ENCODE peak calls at places on chromosomes 12 and 14, in ten cellular contexts. One of them, this sample, is unnamed. For H3K4me1, the result is how much of the 10 kb centered on the place peaks cover.

GRCh38 chr12:113476093-113476986 is 4.7 kb upstream of the LHX5 start:
- DNase-seq in esophagus muscularis mucosa: no peak
- DNase-seq in iPS DF 6.9: no peak
- DNase-seq in GM23248: no peak
- DNase-seq in endodermal cell: peak
- DNase-seq in lung: no peak
- DNase-seq in right lobe of liver: no peak
- DNase-seq in astrocyte: no peak
- DNase-seq in colonic mucosa: no peak
- DNase-seq in CD8-positive, alpha-beta memory T cell: no peak
- DNase-seq in this sample: no peak

GRCh38 chr12:42360747-42361403 is 34.9 kb downstream of the PPHLN1 start:
- DNase-seq in GM23248: peak
- DNase-seq in colonic mucosa: no peak
- DNase-seq in lung: no peak
- DNase-seq in endodermal cell: no peak
- DNase-seq in astrocyte: no peak
- DNase-seq in iPS DF 6.9: no peak
- DNase-seq in esophagus muscularis mucosa: no peak
- DNase-seq in right lobe of liver: no peak
- DNase-seq in CD8-positive, alpha-beta memory T cell: no peak
- DNase-seq in this sample: no peak

GRCh38 chr12:115155665-115156645 is 472.0 kb upstream of the TBX3 start:
- DNase-seq in esophagus muscularis mucosa: peak
- DNase-seq in lung: no peak
- DNase-seq in endodermal cell: no peak
- DNase-seq in right lobe of liver: no peak
- DNase-seq in iPS DF 6.9: no peak
- DNase-seq in GM23248: peak
- DNase-seq in CD8-positive, alpha-beta memory T cell: no peak
- DNase-seq in colonic mucosa: no peak
- DNase-seq in astrocyte: peak
- DNase-seq in this sample: no peak

GRCh38 chr12:100267603-100268281 is 765 bp downstream of the SCYL2 start:
- DNase-seq in iPS DF 6.9: no peak
- DNase-seq in lung: peak
- DNase-seq in right lobe of liver: no peak
- DNase-seq in colonic mucosa: peak
- DNase-seq in endodermal cell: no peak
- DNase-seq in astrocyte: peak
- DNase-seq in GM23248: peak
- DNase-seq in esophagus muscularis mucosa: no peak
- DNase-seq in CD8-positive, alpha-beta memory T cell: peak
- DNase-seq in this sample: peak

GRCh38 chr14:104550340-104550848 is 29.2 kb upstream of the C14orf180 start:
- DNase-seq in colonic mucosa: no peak
- DNase-seq in esophagus muscularis mucosa: no peak
- DNase-seq in endodermal cell: peak
- DNase-seq in lung: no peak
- DNase-seq in right lobe of liver: no peak
- DNase-seq in iPS DF 6.9: no peak
- DNase-seq in GM23248: no peak
- DNase-seq in CD8-positive, alpha-beta memory T cell: peak
- DNase-seq in astrocyte: no peak
- DNase-seq in this sample: no peak

GRCh38 chr12:48356041-48356768 is 5.5 kb upstream of the ZNF641 start:
- DNase-seq in CD8-positive, alpha-beta memory T cell: no peak
- DNase-seq in GM23248: peak
- DNase-seq in right lobe of liver: no peak
- DNase-seq in iPS DF 6.9: no peak
- DNase-seq in colonic mucosa: no peak
- DNase-seq in esophagus muscularis mucosa: no peak
- DNase-seq in astrocyte: no peak
- DNase-seq in endodermal cell: no peak
- DNase-seq in lung: no peak
- DNase-seq in this sample: no peak

GRCh38 chr14:21275261-21275858 is 4.5 kb upstream of the RPGRIP1 start:
- DNase-seq in esophagus muscularis mucosa: no peak
- DNase-seq in lung: no peak
- DNase-seq in iPS DF 6.9: no peak
- DNase-seq in right lobe of liver: no peak
- DNase-seq in CD8-positive, alpha-beta memory T cell: no peak
- DNase-seq in colonic mucosa: no peak
- DNase-seq in endodermal cell: no peak
- DNase-seq in GM23248: no peak
- DNase-seq in astrocyte: no peak
- DNase-seq in this sample: no peak

GRCh38 chr14:63510538-63510937 is 32.6 kb downstream of the PPP2R5E start:
- DNase-seq in CD8-positive, alpha-beta memory T cell: no peak
- DNase-seq in endodermal cell: no peak
- DNase-seq in colonic mucosa: no peak
- DNase-seq in iPS DF 6.9: no peak
- DNase-seq in right lobe of liver: no peak
- DNase-seq in lung: no peak
- DNase-seq in astrocyte: peak
- DNase-seq in esophagus muscularis mucosa: no peak
- DNase-seq in GM23248: no peak
- DNase-seq in this sample: no peak

GRCh38 chr14:44353805-44354204 is 153.3 kb downstream of the FSCB start:
- DNase-seq in right lobe of liver: no peak
- DNase-seq in GM23248: no peak
- DNase-seq in esophagus muscularis mucosa: no peak
- DNase-seq in astrocyte: no peak
- DNase-seq in lung: no peak
- DNase-seq in iPS DF 6.9: no peak
- DNase-seq in colonic mucosa: no peak
- DNase-seq in endodermal cell: no peak
- DNase-seq in CD8-positive, alpha-beta memory T cell: no peak
- DNase-seq in this sample: no peak

GRCh38 chr12:104738371-104738710 is 219.7 kb downstream of the SLC41A2 start:
- DNase-seq in endodermal cell: no peak
- DNase-seq in esophagus muscularis mucosa: no peak
- DNase-seq in colonic mucosa: no peak
- DNase-seq in CD8-positive, alpha-beta memory T cell: no peak
- DNase-seq in right lobe of liver: no peak
- DNase-seq in iPS DF 6.9: no peak
- DNase-seq in astrocyte: no peak
- DNase-seq in lung: no peak
- DNase-seq in GM23248: no peak
- DNase-seq in this sample: no peak

GRCh38 chr12:47841506-47841905 is 21.8 kb upstream of the HDAC7 start:
- DNase-seq in endodermal cell: no peak
- DNase-seq in colonic mucosa: no peak
- DNase-seq in iPS DF 6.9: no peak
- DNase-seq in right lobe of liver: no peak
- DNase-seq in esophagus muscularis mucosa: no peak
- DNase-seq in GM23248: no peak
- DNase-seq in CD8-positive, alpha-beta memory T cell: no peak
- DNase-seq in astrocyte: no peak
- DNase-seq in lung: no peak
- DNase-seq in this sample: no peak

GRCh38 chr14:91048676-91049075 is 11.8 kb downstream of the RPS6KA5 start:
- DNase-seq in esophagus muscularis mucosa: no peak
- DNase-seq in endodermal cell: no peak
- DNase-seq in colonic mucosa: no peak
- DNase-seq in lung: no peak
- DNase-seq in right lobe of liver: no peak
- DNase-seq in iPS DF 6.9: no peak
- DNase-seq in CD8-positive, alpha-beta memory T cell: no peak
- DNase-seq in GM23248: no peak
- DNase-seq in astrocyte: no peak
- DNase-seq in this sample: no peak

GRCh38 chr12:53201170-53201541 is 5.9 kb downstream of the ITGB7 start:
- DNase-seq in astrocyte: peak
- DNase-seq in colonic mucosa: no peak
- DNase-seq in iPS DF 6.9: no peak
- DNase-seq in lung: no peak
- DNase-seq in esophagus muscularis mucosa: no peak
- DNase-seq in GM23248: no peak
- DNase-seq in CD8-positive, alpha-beta memory T cell: no peak
- DNase-seq in right lobe of liver: no peak
- DNase-seq in endodermal cell: no peak
- DNase-seq in this sample: no peak

GRCh38 chr12:53200107-53200457 is 7.0 kb downstream of the ITGB7 start:
- DNase-seq in right lobe of liver: no peak
- DNase-seq in endodermal cell: no peak
- DNase-seq in astrocyte: no peak
- DNase-seq in iPS DF 6.9: no peak
- DNase-seq in GM23248: no peak
- DNase-seq in CD8-positive, alpha-beta memory T cell: no peak
- DNase-seq in lung: no peak
- DNase-seq in colonic mucosa: no peak
- DNase-seq in esophagus muscularis mucosa: no peak
- DNase-seq in this sample: no peak

GRCh38 chr12:53198470-53199110 is 8.5 kb downstream of the ITGB7 start:
- DNase-seq in colonic mucosa: no peak
- DNase-seq in GM23248: no peak
- DNase-seq in iPS DF 6.9: no peak
- DNase-seq in CD8-positive, alpha-beta memory T cell: no peak
- DNase-seq in esophagus muscularis mucosa: no peak
- DNase-seq in endodermal cell: no peak
- DNase-seq in astrocyte: no peak
- DNase-seq in lung: no peak
- DNase-seq in right lobe of liver: no peak
- DNase-seq in this sample: no peak

GRCh38 chr12:53200458-53201169 is 6.4 kb downstream of the ITGB7 start:
- DNase-seq in colonic mucosa: no peak
- DNase-seq in right lobe of liver: no peak
- DNase-seq in iPS DF 6.9: no peak
- DNase-seq in GM23248: no peak
- DNase-seq in esophagus muscularis mucosa: no peak
- DNase-seq in astrocyte: no peak
- DNase-seq in CD8-positive, alpha-beta memory T cell: no peak
- DNase-seq in lung: no peak
- DNase-seq in endodermal cell: no peak
- DNase-seq in this sample: no peak

DNA sequence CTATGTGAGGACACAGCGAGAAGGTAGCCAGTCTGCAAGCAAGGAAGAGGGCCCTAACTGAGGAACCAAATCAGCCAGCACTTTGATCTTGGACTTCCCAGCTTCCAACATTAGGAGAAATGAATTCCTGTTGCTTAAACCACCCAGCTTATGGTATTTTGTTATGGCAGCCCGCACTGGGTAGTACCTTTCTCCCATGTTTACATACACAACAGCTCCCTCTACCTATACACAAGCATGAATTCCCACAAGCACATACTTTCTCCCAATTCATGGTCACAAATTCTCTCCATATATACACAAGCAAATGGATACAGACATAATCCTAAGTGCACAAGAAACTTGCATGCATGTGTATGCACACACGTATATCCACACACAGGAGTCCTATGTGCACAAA is 7.4 kb downstream of the ITGB7 start:
- DNase-seq in endodermal cell: no peak
- DNase-seq in CD8-positive, alpha-beta memory T cell: no peak
- DNase-seq in right lobe of liver: no peak
- DNase-seq in GM23248: no peak
- DNase-seq in astrocyte: no peak
- DNase-seq in iPS DF 6.9: no peak
- DNase-seq in lung: no peak
- DNase-seq in colonic mucosa: no peak
- DNase-seq in esophagus muscularis mucosa: no peak
- DNase-seq in this sample: no peak
- H3K27ac ChIP-seq in endodermal cell: no peak
- H3K27ac ChIP-seq in CD8-positive, alpha-beta memory T cell: no peak
- H3K27ac ChIP-seq in right lobe of liver: no peak
- H3K27ac ChIP-seq in GM23248: no peak
- H3K27ac ChIP-seq in astrocyte: no peak
- H3K27ac ChIP-seq in iPS DF 6.9: no peak
- H3K27ac ChIP-seq in lung: no peak
- H3K27ac ChIP-seq in colonic mucosa: no peak
- H3K27ac ChIP-seq in esophagus muscularis mucosa: no peak
- H3K27ac ChIP-seq in this sample: no peak

GRCh38 chr12:130858084-130858483 is 13.8 kb upstream of the RAN start:
- DNase-seq in endodermal cell: peak
- DNase-seq in right lobe of liver: no peak
- DNase-seq in GM23248: no peak
- DNase-seq in lung: no peak
- DNase-seq in astrocyte: no peak
- DNase-seq in esophagus muscularis mucosa: no peak
- DNase-seq in CD8-positive, alpha-beta memory T cell: no peak
- DNase-seq in colonic mucosa: no peak
- DNase-seq in iPS DF 6.9: no peak
- DNase-seq in this sample: no peak
- H3K4me1 ChIP-seq in endodermal cell: under half
- H3K4me1 ChIP-seq in right lobe of liver: under half
- H3K4me1 ChIP-seq in GM23248: under half
- H3K4me1 ChIP-seq in lung: under half
- H3K4me1 ChIP-seq in astrocyte: under half
- H3K4me1 ChIP-seq in esophagus muscularis mucosa: under half
- H3K4me1 ChIP-seq in CD8-positive, alpha-beta memory T cell: under half
- H3K4me1 ChIP-seq in colonic mucosa: under half
- H3K4me1 ChIP-seq in iPS DF 6.9: under half
- H3K4me1 ChIP-seq in this sample: under half

DNA sequence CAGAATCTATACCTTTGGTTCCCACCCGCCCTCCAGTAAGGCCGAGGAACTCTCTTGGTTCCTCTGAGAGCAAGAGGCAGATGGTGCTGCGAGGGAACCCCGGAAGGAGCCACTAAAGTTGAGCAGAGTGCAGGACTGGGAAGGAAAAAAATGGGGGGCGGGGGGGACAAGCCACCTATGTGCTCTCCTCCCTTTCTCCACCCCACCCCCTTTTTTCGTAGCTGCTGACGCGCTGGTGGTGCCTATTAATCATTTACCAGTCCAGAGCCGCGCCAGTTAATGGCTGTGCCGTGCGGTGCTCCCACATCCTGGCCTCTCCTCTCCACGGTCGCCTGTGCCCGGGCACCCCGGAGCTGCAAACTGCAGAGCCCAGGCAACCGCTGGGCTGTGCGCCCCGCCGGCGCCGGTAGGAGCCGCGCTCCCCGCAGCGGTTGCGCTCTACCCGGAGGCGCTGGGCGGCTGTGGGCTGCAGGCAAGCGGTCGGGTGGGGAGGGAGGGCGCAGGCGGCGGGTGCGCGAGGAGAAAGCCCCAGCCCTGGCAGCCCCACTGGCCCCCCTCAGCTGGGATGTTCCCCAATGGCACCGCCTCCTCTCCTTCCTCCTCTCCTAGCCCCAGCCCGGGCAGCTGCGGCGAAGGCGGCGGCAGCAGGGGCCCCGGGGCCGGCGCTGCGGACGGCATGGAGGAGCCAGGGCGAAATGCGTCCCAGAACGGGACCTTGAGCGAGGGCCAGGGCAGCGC is 1.3 kb downstream of the SSTR1 start:
- DNase-seq in right lobe of liver: peak
- DNase-seq in astrocyte: peak
- DNase-seq in GM23248: peak
- DNase-seq in colonic mucosa: peak
- DNase-seq in lung: no peak
- DNase-seq in endodermal cell: peak
- DNase-seq in CD8-positive, alpha-beta memory T cell: no peak
- DNase-seq in iPS DF 6.9: no peak
- DNase-seq in esophagus muscularis mucosa: no peak
- DNase-seq in this sample: no peak
- H3K4me3 ChIP-seq in right lobe of liver: peak
- H3K4me3 ChIP-seq in astrocyte: peak
- H3K4me3 ChIP-seq in GM23248: peak
- H3K4me3 ChIP-seq in colonic mucosa: peak
- H3K4me3 ChIP-seq in lung: peak
- H3K4me3 ChIP-seq in endodermal cell: peak
- H3K4me3 ChIP-seq in CD8-positive, alpha-beta memory T cell: no peak
- H3K4me3 ChIP-seq in iPS DF 6.9: peak
- H3K4me3 ChIP-seq in esophagus muscularis mucosa: peak
- H3K4me3 ChIP-seq in this sample: peak

GRCh38 chr12:52390739-52391617 is 5.5 kb upstream of the KRT84 start:
- DNase-seq in endodermal cell: peak
- DNase-seq in CD8-positive, alpha-beta memory T cell: no peak
- DNase-seq in iPS DF 6.9: peak
- DNase-seq in colonic mucosa: peak
- DNase-seq in esophagus muscularis mucosa: no peak
- DNase-seq in lung: no peak
- DNase-seq in astrocyte: no peak
- DNase-seq in right lobe of liver: no peak
- DNase-seq in GM23248: peak
- DNase-seq in this sample: peak
- H3K27ac ChIP-seq in endodermal cell: no peak
- H3K27ac ChIP-seq in CD8-positive, alpha-beta memory T cell: no peak
- H3K27ac ChIP-seq in iPS DF 6.9: no peak
- H3K27ac ChIP-seq in colonic mucosa: no peak
- H3K27ac ChIP-seq in esophagus muscularis mucosa: no peak
- H3K27ac ChIP-seq in lung: no peak
- H3K27ac ChIP-seq in astrocyte: no peak
- H3K27ac ChIP-seq in right lobe of liver: no peak
- H3K27ac ChIP-seq in GM23248: no peak
- H3K27ac ChIP-seq in this sample: no peak